ENCODE peak calls at places on chromosomes 4 and X, in seven cellular contexts. T is mesendoderm, R is IMR-90, A is mesenchymal stem cell, X is H9, W is H1, F is trophoblast cell. O is an unnamed sample. For H3K79me1, the result is how much of the 10 kb centered on the place peaks cover.

GRCh38 chrX:65451663-65452062 is 82.9 kb downstream of the LAS1L start:
- DNase-seq in T (peak), R (peak), A (peak), X (no peak), W (no peak), F (no peak), O (no peak)

GRCh38 chrX:143634701-143635442 is 1.0 kb downstream of the SLITRK4 start:
- DNase-seq in T (no peak), R (no peak), A (peak), X (peak), W (no peak), F (no peak), O (peak)

GRCh38 chrX:135521405-135522131 is 1.1 kb downstream of the INTS6L start:
- DNase-seq in T (peak), R (peak), A (peak), X (peak), W (peak), F (peak), O (peak)

GRCh38 chr4:15765306-15765705 is 12.8 kb upstream of the CD38 start:
- DNase-seq in T (no peak), R (no peak), A (no peak), X (no peak), W (no peak), F (no peak), O (no peak)

GRCh38 chr4:81504685-81505598 is 33.2 kb upstream of the RASGEF1B start:
- DNase-seq in T (no peak), R (no peak), A (no peak), X (no peak), W (no peak), F (peak), O (no peak)

GRCh38 chr4:165308174-165308573 is 19.3 kb upstream of the MSMO1 start:
- DNase-seq in T (no peak), R (no peak), A (no peak), X (no peak), W (no peak), F (no peak), O (no peak)

GRCh38 chr4:189769131-189769530 is 171.5 kb upstream of the FRG1 start:
- DNase-seq in T (no peak), R (no peak), A (no peak), X (peak), W (no peak), F (no peak), O (no peak)

GRCh38 chrX:129808829-129809745 is 29.3 kb downstream of the SASH3 start:
- DNase-seq in T (no peak), R (no peak), A (peak), X (no peak), W (no peak), F (no peak), O (no peak)

GRCh38 chr4:187046471-187046870 is 322.8 kb upstream of the FAT1 start:
- DNase-seq in T (no peak), R (no peak), A (no peak), X (no peak), W (no peak), F (no peak), O (no peak)

GRCh38 chrX:11196476-11196875 is 85.3 kb downstream of the HCCS start:
- DNase-seq in T (no peak), R (no peak), A (no peak), X (no peak), W (no peak), F (no peak), O (no peak)

GRCh38 chrX:110399497-110399896 is 40.8 kb downstream of the RTL9 start:
- DNase-seq in T (no peak), R (no peak), A (no peak), X (no peak), W (no peak), F (no peak), O (no peak)

GRCh38 chr4:73019462-73020047 is 50.0 kb downstream of the COX18 start:
- DNase-seq in T (peak), R (peak), A (peak), X (no peak), W (no peak), F (peak), O (peak)

GRCh38 chr4:125266901-125267601 is 47.7 kb upstream of the FAT4 start:
- DNase-seq in T (no peak), R (peak), A (peak), X (no peak), W (no peak), F (peak), O (no peak)

GRCh38 chr4:22233257-22233656 is 282.6 kb downstream of the ADGRA3 start:
- DNase-seq in T (no peak), R (no peak), A (no peak), X (no peak), W (no peak), F (no peak), O (no peak)

GRCh38 chr4:181674315-181674714 is 568.9 kb upstream of the TENM3 start:
- DNase-seq in T (no peak), R (peak), A (no peak), X (no peak), W (no peak), F (no peak), O (no peak)

GRCh38 chr4:86876894-86877685 is 15.1 kb downstream of the C4orf36 start:
- DNase-seq in T (no peak), R (no peak), A (no peak), X (no peak), W (no peak), F (no peak), O (no peak)

GRCh38 chr4:120723986-120724385 is 198.5 kb downstream of the PRDM5 start:
- DNase-seq in T (no peak), R (no peak), A (peak), X (no peak), W (no peak), F (no peak), O (no peak)

DNA sequence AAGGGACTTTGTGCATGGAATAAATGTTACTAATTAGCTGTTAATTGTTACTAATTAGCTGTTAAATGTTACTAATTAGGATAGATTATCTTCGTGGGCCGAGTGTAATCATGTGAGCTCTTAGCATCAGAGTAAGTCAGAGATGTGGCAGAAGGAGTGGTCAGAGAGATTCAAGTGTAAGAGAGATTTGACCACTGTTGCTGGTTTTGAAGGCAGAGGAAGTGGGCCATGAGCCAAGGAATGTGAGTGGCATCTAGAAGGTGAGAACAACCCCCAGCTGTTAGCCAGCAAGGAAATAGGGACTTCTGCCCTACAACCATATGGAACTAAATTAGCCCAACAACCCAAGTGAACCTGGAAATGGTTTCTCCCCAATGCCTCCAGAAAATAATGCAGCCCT is 28.2 kb downstream of the ODAPH start:
- DNase-seq in T (no peak), R (no peak), A (no peak), X (no peak), W (no peak), F (no peak), O (no peak)
- H2AK5ac ChIP-seq in T (no peak), R (no peak), A (no peak), X (no peak), W (no peak), F (no peak), O (no peak)

DNA sequence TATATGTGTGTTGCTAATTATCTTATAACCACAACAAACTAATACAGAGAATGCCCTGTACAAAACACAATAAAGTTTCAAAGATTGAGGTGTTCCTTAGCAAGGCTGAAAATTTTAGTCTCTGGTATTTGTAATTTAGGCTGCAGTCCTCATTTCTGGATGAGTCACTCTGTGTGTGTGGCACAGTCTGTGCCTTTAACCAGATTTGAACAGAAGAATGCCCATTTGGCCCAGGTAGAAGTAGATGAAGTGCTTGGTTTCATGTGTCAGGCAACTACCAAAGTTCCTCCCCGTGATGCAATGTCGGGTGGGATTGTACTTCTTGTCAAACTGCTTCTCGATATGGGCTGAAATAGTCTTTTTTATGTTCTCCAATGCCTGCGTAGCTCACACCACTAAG is 91.6 kb upstream of the H2AZ1 start:
- DNase-seq in T (no peak), R (peak), A (no peak), X (no peak), W (no peak), F (no peak), O (no peak)
- H3K79me1 ChIP-seq in T (under half), R (under half), A (under half), X (under half), W (under half), F (under half), O (under half)

DNA sequence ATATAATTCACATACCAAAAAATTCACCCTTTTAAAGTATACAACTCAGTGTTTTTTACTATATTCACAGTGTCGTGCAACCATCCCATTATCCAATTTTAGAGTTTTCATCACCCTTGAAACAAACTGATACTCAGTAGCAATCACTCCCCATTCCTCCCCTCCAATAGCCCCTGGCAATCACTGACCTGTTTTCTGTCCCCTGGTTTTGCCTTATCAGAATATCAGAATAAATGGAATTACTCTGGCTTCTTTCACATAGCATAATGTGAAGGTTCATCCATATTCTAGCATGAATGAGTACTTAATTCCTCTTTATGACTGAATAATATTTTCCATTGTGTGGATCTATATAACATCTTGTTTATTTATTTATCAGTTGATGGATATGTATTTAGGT is 153.2 kb downstream of the AASDH start:
- DNase-seq in T (no peak), R (no peak), A (no peak), X (no peak), W (no peak), F (no peak), O (no peak)
- H2AK5ac ChIP-seq in T (no peak), R (no peak), A (no peak), X (no peak), W (no peak), F (no peak), O (no peak)

DNA sequence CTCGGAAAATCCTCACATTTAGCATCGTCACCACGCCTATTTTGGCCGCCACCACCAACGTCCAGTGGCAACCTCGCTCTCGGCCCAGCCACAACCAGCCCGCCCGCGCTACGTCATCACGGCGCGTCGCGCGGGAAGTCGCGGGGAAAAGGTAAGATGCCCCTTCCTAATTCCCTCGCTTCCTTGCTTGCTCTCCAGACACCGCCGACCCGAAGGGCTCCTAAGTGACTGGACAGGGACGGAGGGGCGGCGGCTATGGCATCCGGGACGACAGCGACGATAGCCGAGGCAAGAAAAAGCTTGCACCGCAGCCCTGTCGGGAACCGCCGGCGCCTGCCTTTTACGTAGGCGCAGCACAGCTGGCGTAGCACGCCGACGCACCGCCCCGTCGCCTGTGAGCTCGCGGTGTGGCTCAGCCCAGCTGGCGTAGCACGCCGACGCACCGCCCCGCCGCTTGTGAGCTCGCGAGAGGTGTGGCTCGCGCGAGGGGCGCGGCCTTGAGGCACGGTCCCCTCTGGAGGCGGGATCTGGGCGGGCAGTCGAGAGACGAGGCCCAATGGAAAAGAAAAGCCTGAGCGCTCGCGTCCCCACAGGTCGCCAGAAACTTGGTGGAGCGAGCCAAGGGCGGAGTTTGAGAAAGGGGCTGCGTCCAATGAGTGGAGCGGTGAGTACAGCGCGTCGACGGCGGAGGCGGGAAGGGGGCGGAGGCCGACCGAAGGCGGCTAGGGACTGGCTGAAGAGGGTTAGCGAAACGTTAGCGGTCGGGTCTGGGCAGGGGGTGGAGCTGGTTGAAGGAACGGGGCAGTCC is at the start of gene HDAC6:
- DNase-seq in T (peak), R (peak), A (peak), X (peak), W (peak), F (peak), O (peak)
- H3K79me1 ChIP-seq in T (under half), R (under half), A (under half), X (under half), W (under half), F (under half), O (under half)

GRCh38 chrX:26581086-26581485 is 365.1 kb downstream of the MAGEB5 start:
- DNase-seq in T (no peak), R (peak), A (no peak), X (no peak), W (no peak), F (no peak), O (no peak)

GRCh38 chrX:26590849-26591248 is 374.9 kb downstream of the MAGEB5 start:
- DNase-seq in T (no peak), R (no peak), A (no peak), X (no peak), W (no peak), F (no peak), O (no peak)

GRCh38 chrX:26586570-26586969 is 370.6 kb downstream of the MAGEB5 start:
- DNase-seq in T (peak), R (no peak), A (no peak), X (no peak), W (no peak), F (no peak), O (no peak)
- H2AK5ac ChIP-seq in T (no peak), R (no peak), A (no peak), X (no peak), W (no peak), F (no peak), O (no peak)

DNA sequence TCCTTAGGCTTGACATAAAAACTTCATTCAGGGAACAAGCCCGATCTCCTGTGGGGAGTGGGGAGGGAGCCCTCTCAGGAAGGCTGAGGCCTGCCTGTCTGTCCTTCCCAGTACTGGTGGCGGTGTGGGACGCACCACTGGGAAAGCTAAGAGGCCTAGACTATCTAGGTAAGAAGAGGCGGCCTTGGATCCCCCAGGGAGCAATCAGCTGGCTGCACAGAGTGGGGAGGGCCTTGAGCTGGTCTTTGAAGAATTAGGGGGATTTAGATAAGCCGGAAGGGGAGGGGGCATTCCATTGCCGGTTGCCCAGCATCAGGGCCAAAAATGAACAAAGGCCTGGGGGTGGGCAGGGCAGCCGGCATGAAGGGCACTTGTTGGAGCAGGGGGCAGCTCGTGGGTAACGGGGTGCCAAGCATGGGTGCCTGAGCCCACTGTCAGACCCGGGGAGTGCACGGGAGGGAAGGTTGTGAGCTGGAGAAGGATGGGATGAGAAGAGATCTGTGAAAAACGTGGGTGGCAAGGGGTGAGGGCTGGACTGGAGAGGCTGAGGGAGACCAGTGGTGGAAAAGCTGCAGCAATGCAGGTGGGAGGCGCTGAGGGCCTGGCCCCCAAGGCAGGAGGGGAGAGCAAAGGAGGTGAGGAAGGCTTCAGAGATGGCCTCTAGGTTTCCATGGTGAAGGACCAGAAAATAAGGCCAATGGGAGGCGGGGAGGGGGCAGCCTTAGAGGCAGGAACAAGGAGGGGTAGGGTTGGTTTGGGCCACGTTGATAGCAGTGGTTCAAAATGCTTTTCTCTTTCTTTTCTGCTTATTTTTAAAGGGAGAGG is 8.5 kb downstream of the KLF3 start:
- DNase-seq in T (peak), R (no peak), A (no peak), X (peak), W (no peak), F (no peak), O (peak)
- H3K79me1 ChIP-seq in T (under half), R (half or more), A (under half), X (under half), W (under half), F (under half), O (under half)

DNA sequence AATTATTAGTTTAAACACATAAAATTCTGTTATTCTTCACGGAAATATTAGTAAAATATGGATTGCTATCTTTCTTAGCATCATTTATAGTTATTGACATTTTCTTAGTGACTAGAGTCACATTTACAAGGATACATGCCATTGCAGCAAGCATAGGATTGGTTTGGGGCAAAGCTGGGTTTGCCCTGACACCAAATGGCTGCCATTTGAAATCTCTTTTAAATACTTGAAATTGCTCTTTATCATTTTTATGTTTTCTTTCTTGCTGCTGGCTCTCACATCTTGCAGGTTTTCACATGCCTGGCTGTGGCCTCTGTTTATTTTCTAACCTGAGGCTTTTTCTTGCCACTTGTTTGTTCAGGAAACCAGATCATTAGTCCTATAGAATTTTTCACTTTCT is 39.9 kb downstream of the EGF start:
- DNase-seq in T (no peak), R (no peak), A (no peak), X (no peak), W (no peak), F (no peak), O (no peak)
- H2AK5ac ChIP-seq in T (no peak), R (no peak), A (no peak), X (no peak), W (no peak), F (no peak), O (no peak)

DNA sequence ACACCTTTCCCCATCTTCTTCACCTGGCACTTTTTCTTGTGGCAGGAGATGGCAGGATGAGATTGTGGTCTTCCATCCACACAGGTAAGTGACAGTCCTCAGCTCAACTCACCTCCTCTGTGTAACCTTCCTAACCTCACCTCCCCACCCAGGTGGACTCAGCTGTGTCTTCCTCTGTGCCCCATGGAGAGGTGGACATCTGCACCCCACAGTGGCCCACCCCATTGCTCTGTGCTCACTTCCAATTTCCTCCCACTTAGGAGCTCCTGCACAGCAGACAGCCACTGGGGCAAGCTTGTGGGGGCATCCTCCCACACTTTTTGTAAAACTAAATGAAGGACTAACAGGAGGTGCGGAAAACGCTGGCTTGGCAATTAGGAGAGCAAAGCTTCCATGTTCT is 61.6 kb downstream of the MSX1 start:
- DNase-seq in T (no peak), R (no peak), A (no peak), X (no peak), W (no peak), F (no peak), O (no peak)
- H3K79me1 ChIP-seq in T (under half), R (under half), A (under half), X (under half), W (under half), F (under half), O (under half)

GRCh38 chr4:146182450-146182849 is 6.9 kb downstream of the LSM6 start:
- DNase-seq in T (no peak), R (no peak), A (no peak), X (no peak), W (no peak), F (no peak), O (no peak)

GRCh38 chr4:146192060-146192459 is 16.5 kb downstream of the LSM6 start:
- DNase-seq in T (peak), R (no peak), A (no peak), X (no peak), W (no peak), F (peak), O (no peak)

GRCh38 chr4:146183209-146183608 is 7.7 kb downstream of the LSM6 start:
- DNase-seq in T (no peak), R (no peak), A (no peak), X (no peak), W (no peak), F (no peak), O (no peak)

GRCh38 chr4:146190393-146190910 is 14.9 kb downstream of the LSM6 start:
- DNase-seq in T (no peak), R (no peak), A (no peak), X (no peak), W (no peak), F (no peak), O (no peak)

GRCh38 chr4:146186556-146186955 is 11.0 kb downstream of the LSM6 start:
- DNase-seq in T (no peak), R (no peak), A (no peak), X (no peak), W (no peak), F (no peak), O (no peak)
- H2AK5ac ChIP-seq in T (no peak), R (no peak), A (no peak), X (no peak), W (no peak), F (no peak), O (no peak)

GRCh38 chr4:83208371-83208770 is 76.2 kb downstream of the COQ2 start:
- DNase-seq in T (no peak), R (no peak), A (peak), X (no peak), W (no peak), F (no peak), O (no peak)

GRCh38 chr4:83208776-83209365 is 75.7 kb downstream of the COQ2 start:
- DNase-seq in T (no peak), R (no peak), A (peak), X (no peak), W (no peak), F (peak), O (no peak)

GRCh38 chr4:83207497-83208105 is 77.0 kb downstream of the COQ2 start:
- DNase-seq in T (peak), R (peak), A (peak), X (no peak), W (no peak), F (peak), O (no peak)

GRCh38 chr4:83204731-83205130 is 79.9 kb downstream of the COQ2 start:
- DNase-seq in T (no peak), R (no peak), A (no peak), X (no peak), W (no peak), F (peak), O (no peak)

GRCh38 chr4:83205760-83206159 is 78.8 kb downstream of the COQ2 start:
- DNase-seq in T (no peak), R (no peak), A (no peak), X (no peak), W (no peak), F (no peak), O (no peak)
- H3K79me1 ChIP-seq in T (under half), R (under half), A (under half), X (under half), W (under half), F (under half), O (under half)

O was measured in neuronal stem cell.